ENCODE peak calls at places on chromosomes 6 and 20, in seven cellular contexts. One of them, this sample, is unnamed.

GRCh38 chr6:21900730-21901129 is 307.2 kb downstream of the SOX4 start:
- DNase-seq in NCI-H1092 treated with DMSO at 0.1 percent for 48 hours: no peak
- DNase-seq in HTR-8/SVneo: no peak
- DNase-seq in Panc1: peak
- DNase-seq in heart left ventricle: no peak
- DNase-seq in HuH-7: no peak
- DNase-seq in GM20000: no peak
- DNase-seq in this sample: no peak

GRCh38 chr6:125201961-125202729 is 48.6 kb downstream of the TPD52L1 start:
- DNase-seq in NCI-H1092 treated with DMSO at 0.1 percent for 48 hours: no peak
- DNase-seq in HTR-8/SVneo: peak
- DNase-seq in Panc1: peak
- DNase-seq in heart left ventricle: peak
- DNase-seq in HuH-7: no peak
- DNase-seq in GM20000: no peak
- DNase-seq in this sample: peak

GRCh38 chr20:43731927-43732326 is 5.1 kb upstream of the GTSF1L start:
- DNase-seq in NCI-H1092 treated with DMSO at 0.1 percent for 48 hours: no peak
- DNase-seq in HTR-8/SVneo: no peak
- DNase-seq in Panc1: no peak
- DNase-seq in heart left ventricle: no peak
- DNase-seq in HuH-7: no peak
- DNase-seq in GM20000: no peak
- DNase-seq in this sample: no peak

GRCh38 chr6:166463363-166464067 is 80.8 kb upstream of the MPC1 start:
- DNase-seq in NCI-H1092 treated with DMSO at 0.1 percent for 48 hours: no peak
- DNase-seq in HTR-8/SVneo: no peak
- DNase-seq in Panc1: no peak
- DNase-seq in heart left ventricle: no peak
- DNase-seq in HuH-7: no peak
- DNase-seq in GM20000: no peak
- DNase-seq in this sample: no peak

GRCh38 chr6:1406306-1407058 is 17.1 kb downstream of the FOXF2 start:
- DNase-seq in NCI-H1092 treated with DMSO at 0.1 percent for 48 hours: no peak
- DNase-seq in HTR-8/SVneo: no peak
- DNase-seq in Panc1: no peak
- DNase-seq in heart left ventricle: no peak
- DNase-seq in HuH-7: no peak
- DNase-seq in GM20000: no peak
- DNase-seq in this sample: no peak

GRCh38 chr20:58229198-58229802 is 847 bp upstream of the ANKRD60 start:
- DNase-seq in NCI-H1092 treated with DMSO at 0.1 percent for 48 hours: no peak
- DNase-seq in HTR-8/SVneo: no peak
- DNase-seq in Panc1: no peak
- DNase-seq in heart left ventricle: no peak
- DNase-seq in HuH-7: no peak
- DNase-seq in GM20000: no peak
- DNase-seq in this sample: no peak

GRCh38 chr6:35694462-35694861 is 5.7 kb upstream of the FKBP5 start:
- DNase-seq in NCI-H1092 treated with DMSO at 0.1 percent for 48 hours: no peak
- DNase-seq in HTR-8/SVneo: peak
- DNase-seq in Panc1: no peak
- DNase-seq in heart left ventricle: no peak
- DNase-seq in HuH-7: no peak
- DNase-seq in GM20000: no peak
- DNase-seq in this sample: no peak

GRCh38 chr6:110233769-110234374 is 53.6 kb downstream of the CDC40 start:
- DNase-seq in NCI-H1092 treated with DMSO at 0.1 percent for 48 hours: no peak
- DNase-seq in HTR-8/SVneo: no peak
- DNase-seq in Panc1: no peak
- DNase-seq in heart left ventricle: no peak
- DNase-seq in HuH-7: no peak
- DNase-seq in GM20000: peak
- DNase-seq in this sample: peak

GRCh38 chr20:35404614-35405259 is 7.0 kb downstream of the UQCC1 start:
- DNase-seq in NCI-H1092 treated with DMSO at 0.1 percent for 48 hours: no peak
- DNase-seq in HTR-8/SVneo: no peak
- DNase-seq in Panc1: no peak
- DNase-seq in heart left ventricle: no peak
- DNase-seq in HuH-7: no peak
- DNase-seq in GM20000: peak
- DNase-seq in this sample: peak

GRCh38 chr20:6838181-6838826 is 70.8 kb downstream of the BMP2 start:
- DNase-seq in NCI-H1092 treated with DMSO at 0.1 percent for 48 hours: no peak
- DNase-seq in HTR-8/SVneo: no peak
- DNase-seq in Panc1: no peak
- DNase-seq in heart left ventricle: no peak
- DNase-seq in HuH-7: no peak
- DNase-seq in GM20000: no peak
- DNase-seq in this sample: peak

This sample was measured in RPMI8226.